ENCODE peak calls at places on chromosomes 16 and 17, in six cellular contexts. K, R, B, Y, T and N are unnamed samples.

GRCh38 chr17:78144736-78145641 is 1.2 kb upstream of the C17orf99 start:
- DNase-seq in K (no peak), R (no peak), B (no peak), Y (no peak), T (peak), N (no peak)

GRCh38 chr16:2896480-2897010 is 13.5 kb downstream of the FLYWCH2 start:
- DNase-seq in K (no peak), R (no peak), B (no peak), Y (no peak), T (no peak), N (no peak)

GRCh38 chr17:6496636-6497441 is 52.6 kb downstream of the PIMREG start:
- DNase-seq in K (no peak), R (no peak), B (peak), Y (no peak), T (no peak), N (no peak)

GRCh38 chr16:7914738-7915137 is 582.1 kb downstream of the RBFOX1 start:
- DNase-seq in K (no peak), R (no peak), B (no peak), Y (no peak), T (no peak), N (no peak)

GRCh38 chr16:4653981-4654380 is 29.4 kb downstream of the MGRN1 start:
- DNase-seq in K (no peak), R (no peak), B (no peak), Y (no peak), T (peak), N (no peak)

GRCh38 chr17:7859028-7859427 is 1.2 kb downstream of the CYB5D1 start:
- DNase-seq in K (no peak), R (no peak), B (no peak), Y (no peak), T (no peak), N (no peak)

GRCh38 chr17:71284032-71284755 is 836.6 kb upstream of the SOX9 start:
- DNase-seq in K (no peak), R (no peak), B (no peak), Y (no peak), T (no peak), N (no peak)

GRCh38 chr17:40318835-40319332 is 9.9 kb downstream of the RARA start:
- DNase-seq in K (no peak), R (no peak), B (no peak), Y (peak), T (no peak), N (no peak)

GRCh38 chr16:22402191-22402590 is 27.8 kb upstream of the CDR2 start:
- DNase-seq in K (no peak), R (no peak), B (no peak), Y (no peak), T (no peak), N (no peak)

GRCh38 chr17:57645950-57646686 is 99.0 kb downstream of the CCDC182 start:
- DNase-seq in K (no peak), R (no peak), B (no peak), Y (no peak), T (no peak), N (no peak)

GRCh38 chr16:48434653-48435318 is 49.6 kb upstream of the SIAH1 start:
- DNase-seq in K (no peak), R (peak), B (no peak), Y (no peak), T (no peak), N (peak)

GRCh38 chr16:80716564-80717139 is 87.7 kb downstream of the CDYL2 start:
- DNase-seq in K (no peak), R (no peak), B (no peak), Y (no peak), T (no peak), N (no peak)

GRCh38 chr17:42142371-42142896 is 12.4 kb downstream of the RAB5C start:
- DNase-seq in K (no peak), R (no peak), B (no peak), Y (no peak), T (no peak), N (peak)

GRCh38 chr16:52069866-52070265 is 477.1 kb downstream of the TOX3 start:
- DNase-seq in K (no peak), R (no peak), B (peak), Y (no peak), T (no peak), N (no peak)

GRCh38 chr16:27431773-27432599 is 30.0 kb downstream of the IL21R start:
- DNase-seq in K (no peak), R (peak), B (no peak), Y (no peak), T (no peak), N (no peak)

GRCh38 chr17:5499790-5500189 is 13.4 kb downstream of the MIS12 start:
- DNase-seq in K (no peak), R (no peak), B (peak), Y (no peak), T (no peak), N (no peak)

GRCh38 chr16:56164636-56165035 is 26.7 kb upstream of the GNAO1 start:
- DNase-seq in K (no peak), R (no peak), B (no peak), Y (no peak), T (no peak), N (no peak)

GRCh38 chr17:67585077-67585602 is 132.6 kb upstream of the NOL11 start:
- DNase-seq in K (no peak), R (no peak), B (no peak), Y (no peak), T (no peak), N (no peak)

GRCh38 chr17:38797828-38798227 is 1.5 kb downstream of the PIP4K2B start:
- DNase-seq in K (no peak), R (peak), B (no peak), Y (no peak), T (no peak), N (no peak)

GRCh38 chr17:43782903-43783462 is 2.7 kb downstream of the CFAP97D1 start:
- DNase-seq in K (no peak), R (no peak), B (no peak), Y (no peak), T (no peak), N (no peak)

GRCh38 chr17:43784068-43784467 is 3.8 kb downstream of the CFAP97D1 start:
- DNase-seq in K (no peak), R (no peak), B (no peak), Y (no peak), T (no peak), N (no peak)

GRCh38 chr17:43780135-43780534 is at the start of gene CFAP97D1:
- DNase-seq in K (no peak), R (no peak), B (no peak), Y (no peak), T (no peak), N (no peak)

GRCh38 chr17:43778337-43779144 is at the start of gene DUSP3:
- DNase-seq in K (peak), R (peak), B (peak), Y (peak), T (peak), N (peak)

DNA sequence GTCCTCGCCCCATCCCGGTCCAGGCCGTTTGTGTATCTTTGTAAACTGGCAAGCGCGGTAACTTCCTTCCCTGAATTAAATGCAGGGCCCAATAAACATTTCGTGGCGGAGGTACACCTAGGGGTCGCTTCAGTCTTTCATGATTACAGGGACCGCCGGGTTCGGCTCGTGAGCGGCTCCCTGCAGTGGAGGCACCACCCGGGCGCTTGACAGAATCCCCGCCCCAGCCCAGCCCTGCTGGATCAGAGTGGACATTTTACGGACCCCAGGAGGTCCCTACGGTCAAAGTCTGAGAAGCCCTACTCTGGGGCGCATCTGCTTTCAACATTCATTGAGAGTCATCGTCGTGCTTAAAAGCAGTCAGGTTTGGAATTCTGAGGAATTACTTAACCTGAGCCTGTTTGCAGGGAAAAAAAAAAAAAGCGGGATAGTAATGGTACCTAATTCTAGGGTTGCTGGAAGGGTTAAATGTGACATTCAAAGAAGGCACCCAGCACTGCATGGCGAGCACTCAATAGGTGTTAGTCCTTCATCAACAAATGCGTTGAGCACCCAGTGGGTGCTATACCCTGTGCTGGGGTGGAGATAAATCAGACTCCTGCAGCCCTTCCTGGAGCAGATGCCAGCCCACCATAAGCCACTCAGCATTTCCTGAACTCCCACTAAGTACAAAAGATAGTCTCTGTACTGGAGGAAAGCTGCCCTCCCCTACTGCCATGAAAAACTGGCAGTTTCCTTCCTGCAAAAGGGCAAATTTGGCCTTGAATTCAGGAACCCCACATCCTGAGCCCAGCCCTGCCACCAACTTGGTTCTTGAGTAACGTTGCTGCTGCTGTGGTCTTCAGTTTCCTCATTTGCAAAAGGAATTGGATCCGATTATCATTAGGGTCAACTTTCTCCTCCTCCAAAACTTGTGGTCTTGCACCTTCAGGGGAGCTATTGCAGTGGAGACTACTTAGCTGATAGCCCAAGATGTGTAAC is 658 bp upstream of the DUSP3 start:
- DNase-seq in K (no peak), R (no peak), B (peak), Y (no peak), T (no peak), N (no peak)
- H3K4me3 ChIP-seq in K (peak), R (peak), B (peak), Y (peak), T (peak), N (peak)

DNA sequence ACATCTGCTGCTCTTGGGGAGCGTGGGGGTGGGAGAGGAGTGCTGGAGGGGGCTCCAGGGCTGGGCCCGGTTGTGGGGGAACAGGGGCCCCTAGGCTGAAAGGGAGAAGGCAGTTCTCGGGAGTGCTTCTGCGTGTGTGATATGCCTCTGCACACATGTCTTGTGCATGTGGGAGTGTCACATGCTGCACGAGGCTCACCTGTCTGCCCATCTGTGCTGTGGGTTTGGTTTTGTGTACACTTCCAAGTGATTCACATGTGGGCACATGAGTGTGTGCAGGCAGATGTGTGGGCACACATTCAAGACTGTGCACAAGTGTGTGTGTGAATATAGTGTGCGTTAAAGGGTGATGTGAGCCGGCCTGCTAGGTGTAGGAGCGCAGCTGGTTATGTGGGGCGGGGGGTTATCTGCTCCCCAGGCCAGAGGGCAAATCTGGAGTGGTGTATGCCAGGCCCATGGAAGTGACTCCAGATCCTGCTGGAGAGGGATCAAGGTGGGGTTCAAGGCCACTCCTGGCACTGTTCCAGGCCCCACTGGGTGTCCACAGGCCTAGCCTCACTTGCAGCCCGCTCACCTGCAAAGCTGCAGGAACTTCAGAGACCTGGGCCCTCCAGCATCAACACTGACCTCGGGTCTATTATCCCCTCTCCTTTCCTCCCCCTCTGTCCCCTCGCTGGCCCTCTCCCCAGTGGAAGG is 3.8 kb upstream of the BAHCC1 start:
- DNase-seq in K (no peak), R (no peak), B (no peak), Y (no peak), T (no peak), N (no peak)
- H3K4me3 ChIP-seq in K (peak), R (no peak), B (no peak), Y (peak), T (no peak), N (peak)

GRCh38 chr17:50682441-50682840 is 25.3 kb downstream of the ANKRD40 start:
- DNase-seq in K (no peak), R (no peak), B (no peak), Y (no peak), T (no peak), N (no peak)
- H3K4me3 ChIP-seq in K (no peak), R (no peak), B (no peak), Y (no peak), T (no peak), N (no peak)

DNA sequence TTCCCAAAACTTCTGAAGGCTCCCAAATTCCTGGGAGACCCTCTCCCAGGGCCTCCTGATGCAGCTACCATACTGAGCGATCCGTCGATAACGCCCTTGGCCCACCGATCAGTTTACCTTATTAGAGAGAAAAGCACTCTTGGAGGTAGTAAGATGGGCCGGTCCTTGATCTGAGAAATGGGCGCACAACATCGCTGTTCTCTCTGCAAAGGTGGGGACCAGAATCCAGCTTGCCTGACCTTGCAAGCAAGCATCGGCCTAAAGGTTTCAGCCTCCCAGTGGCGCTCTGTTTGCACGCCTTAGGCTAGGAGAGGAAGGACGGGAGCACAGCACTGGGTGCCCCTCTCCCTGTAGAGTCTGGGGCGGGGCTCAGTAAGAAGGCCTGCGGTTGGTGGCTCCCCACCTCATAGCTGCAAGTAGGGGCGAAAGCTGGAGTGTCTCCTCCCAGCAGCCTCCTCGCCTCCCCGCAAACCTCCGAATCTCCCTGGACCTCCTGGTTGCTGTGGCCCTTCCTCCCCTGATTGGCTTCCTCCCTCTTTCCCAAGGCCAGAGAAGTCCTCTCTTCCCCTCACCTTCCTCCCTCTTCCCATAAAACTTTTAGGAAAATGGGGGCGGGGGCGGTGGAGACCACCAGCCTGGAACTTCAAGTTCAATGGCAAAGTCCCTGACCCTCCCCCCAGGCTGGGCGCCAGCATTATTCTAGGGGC is at the start of gene PRAC1:
- DNase-seq in K (no peak), R (no peak), B (no peak), Y (no peak), T (no peak), N (no peak)
- H3K4me3 ChIP-seq in K (no peak), R (no peak), B (no peak), Y (peak), T (no peak), N (no peak)

DNA sequence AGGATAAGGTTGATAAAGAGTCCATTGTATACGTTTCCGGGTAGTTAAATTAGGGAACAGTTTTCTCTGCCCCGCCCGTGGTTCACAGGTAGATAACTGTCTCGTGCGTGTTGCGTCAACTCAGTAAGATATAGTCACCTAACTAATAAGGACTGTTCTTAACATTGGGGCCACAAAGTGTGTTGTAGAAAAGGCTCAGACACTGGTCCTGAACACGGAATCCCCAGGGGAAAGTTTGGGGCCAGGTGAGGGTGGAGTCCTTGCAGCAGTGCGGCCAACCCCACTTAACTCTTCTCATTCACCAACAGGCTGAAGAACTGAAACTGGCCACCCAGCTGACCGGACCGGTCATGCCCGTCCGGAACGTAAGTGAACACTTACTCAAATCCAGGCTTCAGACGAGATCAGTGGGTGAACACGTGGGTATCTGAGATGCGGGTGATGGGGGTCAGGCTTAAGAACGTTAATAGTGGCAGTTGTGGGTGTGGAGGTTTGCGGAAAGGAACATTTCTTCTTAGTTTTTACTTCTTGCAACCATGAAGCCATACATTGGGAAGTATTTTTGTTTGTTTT is 1.6 kb downstream of the RPL13 start:
- DNase-seq in K (no peak), R (peak), B (no peak), Y (no peak), T (no peak), N (no peak)
- H3K4me3 ChIP-seq in K (peak), R (peak), B (no peak), Y (peak), T (no peak), N (peak)

DNA sequence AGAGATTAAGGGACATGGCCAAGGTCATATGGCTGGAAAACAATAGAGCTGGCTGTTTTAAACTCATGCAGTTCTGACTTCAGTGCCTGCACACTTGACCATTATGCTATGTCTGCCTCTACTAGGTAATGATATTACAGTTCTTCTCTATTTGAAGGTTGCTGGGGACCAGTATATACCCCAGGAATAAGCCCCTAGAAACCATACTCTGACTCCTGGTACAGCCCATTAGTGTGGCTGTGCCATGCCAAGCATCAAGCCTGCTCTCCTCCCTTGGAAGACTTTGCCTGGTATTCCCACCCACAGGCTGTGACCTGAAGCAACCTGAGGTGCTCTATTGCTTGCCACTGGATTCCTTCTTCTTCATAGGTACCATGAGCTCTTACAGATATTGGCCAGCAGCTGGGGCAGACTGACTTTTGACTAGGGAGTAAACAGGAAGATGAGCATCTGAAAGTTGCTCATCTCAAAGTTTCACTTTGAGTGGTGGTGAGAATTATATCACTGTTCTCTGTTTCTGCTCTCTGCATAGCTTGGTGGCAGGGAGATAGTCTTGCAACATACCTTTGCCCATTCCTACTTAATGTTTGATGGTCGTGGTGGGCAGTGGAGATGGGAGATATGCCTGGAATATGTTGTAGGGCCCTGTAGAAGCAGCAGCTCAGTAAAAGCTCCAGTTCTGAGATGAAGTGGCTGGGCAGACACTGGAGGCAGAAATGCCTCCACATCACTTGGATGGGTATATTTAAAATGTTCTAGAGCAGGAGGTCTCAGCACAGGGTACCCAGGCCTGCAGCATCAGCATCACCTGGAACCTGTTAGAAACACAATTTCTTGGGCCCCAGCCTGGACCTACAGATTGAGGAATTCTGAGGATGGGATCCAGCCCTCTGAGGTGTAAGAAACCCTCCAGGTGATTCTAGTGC is 274.7 kb downstream of the HS3ST4 start:
- DNase-seq in K (no peak), R (peak), B (no peak), Y (no peak), T (no peak), N (no peak)
- H3K4me3 ChIP-seq in K (no peak), R (no peak), B (no peak), Y (no peak), T (no peak), N (no peak)

DNA sequence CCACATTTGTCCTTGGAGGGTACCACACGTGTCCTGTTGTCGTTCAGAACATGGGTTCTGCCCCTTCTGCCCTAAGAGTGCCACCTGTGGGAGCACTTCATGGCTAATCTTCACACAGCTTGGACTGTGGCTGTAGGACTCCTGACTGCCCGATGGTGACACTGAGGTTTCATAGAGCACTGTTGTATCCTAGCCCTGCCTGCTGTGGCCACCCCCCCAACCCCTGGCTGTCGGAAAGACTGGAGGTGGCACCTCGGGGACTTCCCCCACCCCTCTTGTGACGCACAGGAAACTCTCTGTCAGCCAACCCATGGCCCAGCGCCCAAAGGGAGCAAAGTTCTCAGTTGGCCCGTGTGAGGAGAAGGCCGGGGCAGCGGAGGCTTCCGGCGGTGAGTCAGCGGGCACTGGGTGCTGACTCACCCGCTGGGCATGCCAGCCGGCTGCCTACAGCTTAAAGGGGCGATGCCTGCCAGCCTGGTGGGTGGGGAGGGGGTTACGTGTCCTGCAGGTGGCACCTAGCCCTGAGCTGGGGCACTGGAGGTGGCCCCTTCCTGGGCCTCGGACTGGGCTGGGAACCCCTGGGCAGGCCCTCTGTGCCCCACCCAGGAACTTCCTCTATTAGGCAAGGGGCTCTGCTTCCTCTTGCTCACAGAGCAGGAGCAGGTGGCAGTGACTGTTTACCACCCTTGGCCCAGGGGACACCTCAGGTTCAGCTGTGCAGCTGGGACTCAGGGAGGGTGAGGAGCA is 3.4 kb downstream of the MAP2K3 start:
- DNase-seq in K (peak), R (peak), B (no peak), Y (peak), T (peak), N (peak)
- H3K4me3 ChIP-seq in K (no peak), R (peak), B (no peak), Y (peak), T (no peak), N (peak)

GRCh38 chr17:56577810-56578209 is 15.7 kb upstream of the NOG start:
- DNase-seq in K (no peak), R (no peak), B (no peak), Y (peak), T (no peak), N (no peak)
- H3K4me3 ChIP-seq in K (no peak), R (no peak), B (peak), Y (peak), T (no peak), N (no peak)